ENCODE peak calls at places on chromosomes 1 and 21, in six cellular contexts. J, H, T, X, S and P are unnamed samples.

GRCh38 chr1:61748566-61748965 is 6.3 kb downstream of the PATJ start:
- DNase-seq in J (no peak), H (no peak), T (no peak), X (no peak), S (no peak), P (no peak)

GRCh38 chr1:81410919-81411318 is 389.8 kb upstream of the ADGRL2 start:
- DNase-seq in J (no peak), H (no peak), T (no peak), X (no peak), S (no peak), P (no peak)

GRCh38 chr1:93605812-93606512 is 75.7 kb downstream of the BCAR3 start:
- DNase-seq in J (peak; percentile 96), H (no peak), T (no peak), X (peak; percentile 67), S (no peak), P (no peak)

GRCh38 chr1:100606438-100606837 is 68.5 kb downstream of the GPR88 start:
- DNase-seq in J (peak; percentile 81), H (no peak), T (no peak), X (peak; percentile 54), S (peak; percentile 62), P (no peak)

GRCh38 chr1:82465024-82465423 is 664.3 kb downstream of the ADGRL2 start:
- DNase-seq in J (no peak), H (no peak), T (no peak), X (no peak), S (no peak), P (no peak)

GRCh38 chr21:38774152-38774551 is 31.6 kb upstream of the ETS2 start:
- DNase-seq in J (no peak), H (no peak), T (no peak), X (no peak), S (no peak), P (no peak)

GRCh38 chr1:47701741-47702515 is 264.1 kb downstream of the FOXD2 start:
- DNase-seq in J (no peak), H (no peak), T (no peak), X (no peak), S (no peak), P (no peak)

GRCh38 chr21:43917515-43918384 is 52.7 kb downstream of the AGPAT3 start:
- DNase-seq in J (no peak), H (no peak), T (no peak), X (no peak), S (no peak), P (no peak)

GRCh38 chr1:177448652-177449351 is 278.0 kb downstream of the BRINP2 start:
- DNase-seq in J (peak; percentile 60), H (no peak), T (no peak), X (no peak), S (no peak), P (peak; percentile 82)

GRCh38 chr21:14947613-14948160 is 117.1 kb downstream of the NRIP1 start:
- DNase-seq in J (no peak), H (no peak), T (no peak), X (no peak), S (no peak), P (no peak)